ENCODE peak calls at places on chromosome 7, in seven cellular contexts. One of them, this sample, is unnamed.

GRCh38 chr7:49670991-49671390 is 102.4 kb upstream of the VWC2 start:
- DNase-seq in cardiac muscle cell: no peak
- DNase-seq in tibial artery: no peak
- DNase-seq in prostate gland: no peak
- DNase-seq in AG04450: no peak
- DNase-seq in colonic mucosa: no peak
- DNase-seq in spleen: no peak
- DNase-seq in this sample: no peak

GRCh38 chr7:1936531-1937251 is 266.6 kb downstream of the ELFN1 start:
- DNase-seq in AG04450: no peak
- DNase-seq in tibial artery: no peak
- DNase-seq in colonic mucosa: no peak
- DNase-seq in spleen: peak; percentile 75
- DNase-seq in cardiac muscle cell: no peak
- DNase-seq in prostate gland: no peak
- DNase-seq in this sample: no peak

GRCh38 chr7:98133181-98133580 is 26.5 kb downstream of the LMTK2 start:
- DNase-seq in prostate gland: no peak
- DNase-seq in tibial artery: no peak
- DNase-seq in AG04450: no peak
- DNase-seq in spleen: no peak
- DNase-seq in cardiac muscle cell: peak; percentile 37
- DNase-seq in colonic mucosa: peak; percentile 29
- DNase-seq in this sample: no peak

GRCh38 chr7:20197837-20198236 is 19.3 kb downstream of the MACC1 start:
- DNase-seq in tibial artery: no peak
- DNase-seq in prostate gland: no peak
- DNase-seq in AG04450: no peak
- DNase-seq in colonic mucosa: no peak
- DNase-seq in cardiac muscle cell: no peak
- DNase-seq in spleen: no peak
- DNase-seq in this sample: no peak

GRCh38 chr7:84677386-84677785 is 482.8 kb upstream of the SEMA3A start:
- DNase-seq in colonic mucosa: no peak
- DNase-seq in spleen: no peak
- DNase-seq in cardiac muscle cell: peak; percentile 44
- DNase-seq in prostate gland: no peak
- DNase-seq in AG04450: no peak
- DNase-seq in tibial artery: no peak
- DNase-seq in this sample: no peak

GRCh38 chr7:44761207-44762161 is 12.8 kb downstream of the ZMIZ2 start:
- DNase-seq in AG04450: no peak
- DNase-seq in colonic mucosa: peak; percentile 90
- DNase-seq in tibial artery: no peak
- DNase-seq in prostate gland: peak; percentile 74
- DNase-seq in cardiac muscle cell: peak; percentile 28
- DNase-seq in spleen: no peak
- DNase-seq in this sample: no peak

GRCh38 chr7:2003451-2003930 is 229.3 kb downstream of the MAD1L1 start:
- DNase-seq in AG04450: no peak
- DNase-seq in colonic mucosa: no peak
- DNase-seq in tibial artery: peak; percentile 51
- DNase-seq in cardiac muscle cell: no peak
- DNase-seq in spleen: peak; percentile 62
- DNase-seq in prostate gland: no peak
- DNase-seq in this sample: no peak

GRCh38 chr7:129385598-129385997 is 48.6 kb upstream of the STRIP2 start:
- DNase-seq in AG04450: no peak
- DNase-seq in spleen: no peak
- DNase-seq in cardiac muscle cell: no peak
- DNase-seq in tibial artery: no peak
- DNase-seq in colonic mucosa: no peak
- DNase-seq in prostate gland: no peak
- DNase-seq in this sample: no peak

GRCh38 chr7:51607447-51607846 is 290.8 kb upstream of the COBL start:
- DNase-seq in cardiac muscle cell: no peak
- DNase-seq in prostate gland: no peak
- DNase-seq in AG04450: no peak
- DNase-seq in tibial artery: no peak
- DNase-seq in spleen: no peak
- DNase-seq in colonic mucosa: no peak
- DNase-seq in this sample: no peak

GRCh38 chr7:151311294-151311864 is 30.2 kb upstream of the NUB1 start:
- DNase-seq in colonic mucosa: peak; percentile 54
- DNase-seq in cardiac muscle cell: no peak
- DNase-seq in AG04450: no peak
- DNase-seq in spleen: no peak
- DNase-seq in prostate gland: no peak
- DNase-seq in tibial artery: no peak
- DNase-seq in this sample: peak; percentile 67

GRCh38 chr7:151312356-151312755 is 29.3 kb upstream of the NUB1 start:
- DNase-seq in spleen: no peak
- DNase-seq in cardiac muscle cell: no peak
- DNase-seq in prostate gland: no peak
- DNase-seq in AG04450: no peak
- DNase-seq in tibial artery: no peak
- DNase-seq in colonic mucosa: no peak
- DNase-seq in this sample: no peak

GRCh38 chr7:151308791-151309190 is 32.8 kb upstream of the NUB1 start:
- DNase-seq in tibial artery: no peak
- DNase-seq in spleen: no peak
- DNase-seq in prostate gland: no peak
- DNase-seq in AG04450: no peak
- DNase-seq in cardiac muscle cell: no peak
- DNase-seq in colonic mucosa: no peak
- DNase-seq in this sample: no peak

GRCh38 chr7:151309306-151309705 is 32.3 kb upstream of the NUB1 start:
- DNase-seq in prostate gland: no peak
- DNase-seq in colonic mucosa: no peak
- DNase-seq in AG04450: no peak
- DNase-seq in cardiac muscle cell: peak; percentile 74
- DNase-seq in spleen: no peak
- DNase-seq in tibial artery: no peak
- DNase-seq in this sample: no peak

DNA sequence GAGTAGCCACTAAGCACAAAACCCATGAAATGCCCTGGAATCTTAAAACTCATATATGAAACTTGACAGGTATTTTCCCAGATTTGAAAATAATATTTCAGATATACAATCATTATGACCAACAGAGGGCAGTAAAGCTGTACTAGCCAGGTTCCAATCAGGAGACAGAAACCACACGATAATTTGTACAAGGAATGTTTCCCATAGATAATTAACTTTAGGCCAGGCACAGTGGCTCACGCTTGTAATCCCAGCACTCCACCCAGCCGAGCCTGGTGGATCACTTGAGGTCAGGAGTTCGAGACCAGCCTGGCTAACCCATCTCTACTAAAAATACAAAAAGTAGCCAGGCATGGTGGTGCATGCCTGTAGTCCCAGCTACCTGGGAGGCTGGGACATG is 31.0 kb upstream of the NUB1 start:
- DNase-seq in spleen: no peak
- DNase-seq in prostate gland: no peak
- DNase-seq in AG04450: no peak
- DNase-seq in tibial artery: no peak
- DNase-seq in cardiac muscle cell: peak; percentile 39
- DNase-seq in colonic mucosa: no peak
- DNase-seq in this sample: peak; percentile 55
- TF ChIP-seq CTCF in spleen: peak; percentile 25
- TF ChIP-seq CTCF in prostate gland: no peak
- TF ChIP-seq CTCF in AG04450: peak; percentile 41
- TF ChIP-seq CTCF in tibial artery: no peak
- TF ChIP-seq CTCF in cardiac muscle cell: peak; percentile 46
- TF ChIP-seq CTCF in colonic mucosa: no peak
- TF ChIP-seq CTCF in this sample: peak; percentile 42

GRCh38 chr7:395643-396042 is 105.7 kb downstream of the FOXL3 start:
- DNase-seq in tibial artery: no peak
- DNase-seq in colonic mucosa: no peak
- DNase-seq in cardiac muscle cell: no peak
- DNase-seq in AG04450: no peak
- DNase-seq in spleen: no peak
- DNase-seq in prostate gland: no peak
- DNase-seq in this sample: no peak
- H3K9me3 ChIP-seq in tibial artery: no peaks in the 10 kb centered on the region
- H3K9me3 ChIP-seq in colonic mucosa: no peaks in the 10 kb centered on the region
- H3K9me3 ChIP-seq in cardiac muscle cell: no peaks in the 10 kb centered on the region
- H3K9me3 ChIP-seq in AG04450: peaks cover 35% of the 10 kb centered on the region
- H3K9me3 ChIP-seq in spleen: peaks cover 41% of the 10 kb centered on the region
- H3K9me3 ChIP-seq in prostate gland: no peaks in the 10 kb centered on the region
- H3K9me3 ChIP-seq in this sample: peaks cover 32% of the 10 kb centered on the region

GRCh38 chr7:48528689-48529088 is 357.4 kb downstream of the ABCA13 start:
- DNase-seq in colonic mucosa: no peak
- DNase-seq in spleen: no peak
- DNase-seq in AG04450: no peak
- DNase-seq in prostate gland: no peak
- DNase-seq in tibial artery: no peak
- DNase-seq in cardiac muscle cell: no peak
- DNase-seq in this sample: peak; percentile 23
- TF ChIP-seq CTCF in colonic mucosa: no peak
- TF ChIP-seq CTCF in spleen: no peak
- TF ChIP-seq CTCF in AG04450: no peak
- TF ChIP-seq CTCF in prostate gland: no peak
- TF ChIP-seq CTCF in tibial artery: no peak
- TF ChIP-seq CTCF in cardiac muscle cell: no peak
- TF ChIP-seq CTCF in this sample: peak; percentile 22

DNA sequence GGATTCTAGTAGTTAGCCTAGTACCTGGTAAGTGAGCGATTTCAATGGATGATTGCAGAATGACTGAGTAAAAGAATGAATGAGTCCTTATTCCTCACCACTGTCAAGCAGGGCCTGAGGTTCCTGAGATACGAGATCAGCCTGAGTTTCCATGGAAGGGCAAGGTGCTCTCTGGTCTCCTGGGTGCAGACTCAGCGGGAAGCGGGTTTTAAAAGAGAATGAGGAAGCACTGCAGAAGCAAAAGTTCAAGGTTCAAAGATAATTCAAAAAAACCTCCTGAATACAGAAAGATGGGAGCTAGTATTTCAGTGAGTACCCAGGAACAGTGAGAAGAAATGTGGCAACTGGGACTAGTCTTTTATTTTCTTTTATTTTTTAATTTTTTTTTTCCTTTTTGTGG is 4.3 kb downstream of the ZNF3 start:
- DNase-seq in prostate gland: no peak
- DNase-seq in AG04450: no peak
- DNase-seq in tibial artery: no peak
- DNase-seq in spleen: no peak
- DNase-seq in colonic mucosa: peak; percentile 54
- DNase-seq in cardiac muscle cell: no peak
- DNase-seq in this sample: no peak
- H3K9me3 ChIP-seq in prostate gland: no peaks in the 10 kb centered on the region
- H3K9me3 ChIP-seq in AG04450: peaks cover 52% of the 10 kb centered on the region
- H3K9me3 ChIP-seq in tibial artery: no peaks in the 10 kb centered on the region
- H3K9me3 ChIP-seq in spleen: peaks cover 10% of the 10 kb centered on the region
- H3K9me3 ChIP-seq in colonic mucosa: no peaks in the 10 kb centered on the region
- H3K9me3 ChIP-seq in cardiac muscle cell: no peaks in the 10 kb centered on the region
- H3K9me3 ChIP-seq in this sample: peaks cover 20% of the 10 kb centered on the region

DNA sequence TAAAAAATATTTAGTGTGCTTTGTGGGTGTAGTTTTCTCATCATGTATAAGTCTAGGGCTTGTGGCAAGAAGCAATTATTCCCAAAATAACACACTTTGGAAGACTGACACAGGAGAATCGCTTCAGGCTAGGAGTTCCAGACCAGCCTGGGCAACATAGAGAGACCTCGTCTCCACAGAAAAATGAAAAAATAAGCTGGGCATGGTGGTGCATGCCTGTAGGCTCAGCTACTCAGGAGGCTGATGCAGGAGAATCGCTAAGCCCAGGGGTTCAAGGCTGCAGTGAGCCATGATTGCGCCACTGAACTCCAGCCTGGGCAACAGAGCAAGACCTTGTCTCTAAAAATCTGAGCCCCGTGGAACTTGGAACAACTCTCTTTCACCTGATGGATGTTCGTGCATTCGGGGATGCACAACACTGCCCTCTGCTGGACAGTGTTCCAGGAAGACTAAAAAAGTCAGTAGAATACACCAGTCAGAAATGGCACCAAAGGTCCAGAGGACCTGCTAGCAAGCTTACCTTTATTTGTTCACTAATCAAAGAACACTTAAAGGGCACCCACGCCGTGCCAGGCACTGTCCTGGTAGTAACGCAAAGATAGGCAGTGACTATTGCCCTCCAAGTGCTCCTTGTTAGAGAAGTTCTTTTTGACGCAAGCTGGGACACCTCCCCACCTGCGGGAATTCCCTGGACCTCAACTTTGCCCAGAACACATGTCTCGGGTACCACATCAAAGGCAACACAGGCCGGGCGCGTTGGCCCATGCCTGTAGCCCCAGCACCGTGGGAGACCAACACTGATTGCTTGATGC is 81.9 kb upstream of the CALN1 start:
- DNase-seq in colonic mucosa: peak; percentile 70
- DNase-seq in tibial artery: no peak
- DNase-seq in cardiac muscle cell: peak; percentile 63
- DNase-seq in spleen: no peak
- DNase-seq in prostate gland: peak; percentile 47
- DNase-seq in AG04450: no peak
- DNase-seq in this sample: peak; percentile 68
- TF ChIP-seq CTCF in colonic mucosa: peak; percentile 58
- TF ChIP-seq CTCF in tibial artery: peak; percentile 10
- TF ChIP-seq CTCF in cardiac muscle cell: peak; percentile 63
- TF ChIP-seq CTCF in spleen: peak; percentile 58
- TF ChIP-seq CTCF in prostate gland: peak; percentile 51
- TF ChIP-seq CTCF in AG04450: peak; percentile 64
- TF ChIP-seq CTCF in this sample: peak; percentile 73

DNA sequence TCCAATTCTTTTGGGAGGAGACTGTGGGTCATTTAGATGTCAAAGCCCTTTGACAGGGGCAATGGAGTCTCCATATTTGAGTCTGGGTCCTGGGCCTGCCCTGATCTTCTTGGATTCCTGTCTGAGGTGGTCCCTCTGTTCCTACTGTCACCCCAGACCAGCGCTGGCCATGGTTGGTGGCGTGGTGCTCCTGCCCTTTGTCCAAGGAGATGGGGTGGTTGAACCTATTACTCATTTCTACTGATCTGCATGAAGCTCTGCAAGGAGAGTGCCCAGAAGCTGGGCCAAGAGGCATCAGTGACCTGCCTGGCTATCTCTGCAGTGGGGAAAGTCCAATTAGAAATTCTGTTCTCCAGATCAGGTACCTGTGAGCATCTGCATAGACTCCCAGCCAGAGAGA is 355.6 kb upstream of the NUPR2 start:
- DNase-seq in prostate gland: no peak
- DNase-seq in tibial artery: no peak
- DNase-seq in colonic mucosa: no peak
- DNase-seq in spleen: no peak
- DNase-seq in cardiac muscle cell: no peak
- DNase-seq in AG04450: no peak
- DNase-seq in this sample: no peak
- H3K9me3 ChIP-seq in prostate gland: no peaks in the 10 kb centered on the region
- H3K9me3 ChIP-seq in tibial artery: peaks cover 3% of the 10 kb centered on the region
- H3K9me3 ChIP-seq in colonic mucosa: peaks cover 7% of the 10 kb centered on the region
- H3K9me3 ChIP-seq in spleen: peaks cover 98% of the 10 kb centered on the region
- H3K9me3 ChIP-seq in cardiac muscle cell: no peaks in the 10 kb centered on the region
- H3K9me3 ChIP-seq in AG04450: peaks cover 75% of the 10 kb centered on the region
- H3K9me3 ChIP-seq in this sample: peaks cover 32% of the 10 kb centered on the region